ENCODE peak calls at places on chromosomes 6 and 20, in seven cellular contexts. I is astrocyte of the spinal cord, L is A549, Y is progenitor cell of endocrine pancreas, E is psoas muscle, S is left lung, R is GM23338. P is an unnamed sample.

GRCh38 chr6:21595265-21595950 is 1.9 kb downstream of the SOX4 start:
- DNase-seq in I (peak), L (peak), Y (no peak), E (peak), S (peak), R (no peak), P (no peak)

GRCh38 chr6:166877906-166878305 is 78.4 kb downstream of the RNASET2 start:
- DNase-seq in I (no peak), L (no peak), Y (no peak), E (no peak), S (no peak), R (no peak), P (no peak)

GRCh38 chr6:25971187-25971811 is 8.7 kb downstream of the TRIM38 start:
- DNase-seq in I (peak), L (peak), Y (no peak), E (no peak), S (no peak), R (no peak), P (no peak)

GRCh38 chr20:10171864-10172751 is 46.5 kb upstream of the SNAP25 start:
- DNase-seq in I (peak), L (peak), Y (peak), E (peak), S (peak), R (peak), P (peak)

GRCh38 chr6:153553627-153554026 is 422.5 kb upstream of the RGS17 start:
- DNase-seq in I (no peak), L (peak), Y (no peak), E (no peak), S (no peak), R (peak), P (no peak)

GRCh38 chr6:5898563-5898962 is 108.2 kb downstream of the NRN1 start:
- DNase-seq in I (no peak), L (no peak), Y (no peak), E (no peak), S (no peak), R (peak), P (no peak)

GRCh38 chr6:17011985-17012384 is 89.9 kb upstream of the STMND1 start:
- DNase-seq in I (no peak), L (no peak), Y (no peak), E (no peak), S (no peak), R (no peak), P (no peak)

GRCh38 chr6:54768542-54768941 is 78.0 kb upstream of the FAM83B start:
- DNase-seq in I (no peak), L (no peak), Y (no peak), E (no peak), S (no peak), R (no peak), P (no peak)

GRCh38 chr20:2303693-2304092 is 7.9 kb downstream of the TGM3 start:
- DNase-seq in I (no peak), L (peak), Y (no peak), E (no peak), S (no peak), R (no peak), P (no peak)

GRCh38 chr20:44566018-44566417 is 16.4 kb upstream of the PKIG start:
- DNase-seq in I (no peak), L (no peak), Y (no peak), E (no peak), S (no peak), R (no peak), P (no peak)

GRCh38 chr6:75207211-75207984 is 1.5 kb upstream of the COL12A1 start:
- DNase-seq in I (peak), L (no peak), Y (no peak), E (peak), S (peak), R (peak), P (no peak)

GRCh38 chr20:16123623-16124022 is 449.6 kb downstream of the KIF16B start:
- DNase-seq in I (no peak), L (no peak), Y (no peak), E (no peak), S (no peak), R (no peak), P (no peak)

GRCh38 chr6:31815025-31815838 is at the start of the genes HSPA1A and HSPA1L:
- DNase-seq in I (peak), L (peak), Y (peak), E (peak), S (peak), R (peak), P (peak)

GRCh38 chr6:75266716-75267291 is 17.8 kb downstream of the TMEM30A start:
- DNase-seq in I (peak), L (peak), Y (no peak), E (no peak), S (no peak), R (peak), P (no peak)

GRCh38 chr20:4966826-4967751 is 34.2 kb downstream of the SLC23A2 start:
- DNase-seq in I (no peak), L (peak), Y (no peak), E (no peak), S (no peak), R (no peak), P (no peak)

DNA sequence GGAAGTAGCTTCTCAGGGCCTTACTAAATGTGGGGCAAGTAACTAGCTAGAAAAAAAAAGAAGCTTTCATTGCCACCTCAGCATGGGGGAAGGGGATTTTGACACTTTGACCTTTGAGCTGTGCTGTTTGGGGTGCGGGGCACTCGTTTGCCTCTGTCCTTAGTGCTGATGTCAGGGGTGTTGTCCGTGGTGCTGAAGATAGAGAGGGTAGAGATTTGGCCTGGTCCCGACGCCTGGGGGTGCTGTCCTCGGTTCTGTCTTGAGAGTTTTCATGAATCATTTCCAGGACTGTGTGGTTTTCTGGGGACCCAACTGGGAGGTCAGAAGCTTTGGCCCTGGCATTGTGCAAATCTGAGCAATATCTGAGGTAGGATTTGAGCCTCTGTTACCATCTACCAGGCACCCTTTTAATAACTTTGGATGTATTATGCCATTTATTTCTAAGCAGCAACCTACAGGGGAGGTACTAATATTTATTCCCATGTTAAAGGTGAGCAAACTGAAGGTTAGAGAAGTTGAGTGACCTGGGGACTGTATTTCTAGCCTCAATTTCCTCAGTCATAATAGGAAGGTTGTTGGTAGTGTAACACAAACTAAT is 78.0 kb downstream of the DLGAP4 start:
- DNase-seq in I (peak), L (peak), Y (peak), E (no peak), S (no peak), R (peak), P (no peak)
- TF ChIP-seq CTCF in I (no peak), L (no peak), Y (peak), E (no peak), S (no peak), R (peak), P (no peak)

DNA sequence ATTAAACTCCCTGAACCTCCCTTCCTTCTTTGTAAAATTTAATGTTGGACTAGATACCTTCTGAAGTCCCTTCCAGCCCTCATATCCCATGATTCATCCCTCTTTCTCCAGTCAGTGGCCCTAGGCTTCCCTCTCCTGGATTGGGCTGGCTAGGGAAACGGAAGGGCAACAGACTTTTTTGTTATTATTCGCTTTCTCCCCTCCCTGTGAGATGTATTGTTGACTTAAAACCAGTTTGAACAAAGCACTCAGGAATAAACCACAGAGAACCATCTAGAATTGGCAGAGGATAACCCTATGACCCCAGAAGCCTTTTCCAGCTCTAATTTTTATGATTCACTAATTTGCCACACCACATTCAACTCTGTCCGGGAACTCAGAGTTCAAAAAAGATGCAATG is 239.7 kb upstream of the SUPT3H start:
- DNase-seq in I (peak), L (no peak), Y (no peak), E (no peak), S (no peak), R (no peak), P (no peak)
- TF ChIP-seq CTCF in I (peak), L (no peak), Y (no peak), E (no peak), S (no peak), R (peak), P (no peak)

DNA sequence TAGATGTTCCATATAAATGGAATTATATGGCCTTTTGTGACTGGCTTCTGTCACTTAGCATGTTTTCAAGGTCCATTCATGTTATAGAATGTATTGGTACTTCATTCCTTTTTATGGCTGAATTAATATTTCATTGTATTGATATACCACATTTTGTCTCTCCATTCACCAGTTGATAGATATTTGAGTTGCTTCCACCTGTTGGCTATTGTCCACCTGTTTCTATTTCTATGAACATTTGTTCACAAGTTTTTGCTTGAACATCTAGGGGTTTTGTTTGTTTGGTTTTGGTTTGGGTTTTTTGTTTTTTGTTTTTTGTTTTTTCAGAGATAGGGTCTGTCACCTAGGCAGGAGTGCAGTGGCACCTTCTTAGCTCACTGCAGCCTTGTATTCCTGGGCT is 23.2 kb downstream of the WFDC3 start:
- DNase-seq in I (no peak), L (no peak), Y (no peak), E (no peak), S (no peak), R (no peak), P (no peak)
- TF ChIP-seq CTCF in I (no peak), L (no peak), Y (no peak), E (no peak), S (no peak), R (no peak), P (no peak)

GRCh38 chr6:87397656-87398055 is 10.1 kb upstream of the CFAP206 start:
- DNase-seq in I (no peak), L (no peak), Y (no peak), E (no peak), S (no peak), R (no peak), P (no peak)

GRCh38 chr6:87393026-87393622 is 14.6 kb upstream of the CFAP206 start:
- DNase-seq in I (peak), L (peak), Y (no peak), E (no peak), S (no peak), R (peak), P (no peak)

GRCh38 chr6:87401832-87402231 is 5.9 kb upstream of the CFAP206 start:
- DNase-seq in I (no peak), L (no peak), Y (no peak), E (no peak), S (no peak), R (no peak), P (no peak)

GRCh38 chr6:87391334-87391733 is 16.4 kb upstream of the CFAP206 start:
- DNase-seq in I (peak), L (peak), Y (peak), E (no peak), S (no peak), R (peak), P (no peak)

GRCh38 chr6:87396595-87397392 is 11.0 kb upstream of the CFAP206 start:
- DNase-seq in I (no peak), L (no peak), Y (no peak), E (no peak), S (no peak), R (no peak), P (peak)
- TF ChIP-seq CTCF in I (no peak), L (no peak), Y (no peak), E (no peak), S (no peak), R (no peak), P (no peak)

GRCh38 chr6:125781307-125781868 is 9.4 kb upstream of the NCOA7 start:
- DNase-seq in I (peak), L (peak), Y (no peak), E (no peak), S (no peak), R (peak), P (peak)
- TF ChIP-seq CTCF in I (no peak), L (peak), Y (no peak), E (peak), S (no peak), R (no peak), P (no peak)

DNA sequence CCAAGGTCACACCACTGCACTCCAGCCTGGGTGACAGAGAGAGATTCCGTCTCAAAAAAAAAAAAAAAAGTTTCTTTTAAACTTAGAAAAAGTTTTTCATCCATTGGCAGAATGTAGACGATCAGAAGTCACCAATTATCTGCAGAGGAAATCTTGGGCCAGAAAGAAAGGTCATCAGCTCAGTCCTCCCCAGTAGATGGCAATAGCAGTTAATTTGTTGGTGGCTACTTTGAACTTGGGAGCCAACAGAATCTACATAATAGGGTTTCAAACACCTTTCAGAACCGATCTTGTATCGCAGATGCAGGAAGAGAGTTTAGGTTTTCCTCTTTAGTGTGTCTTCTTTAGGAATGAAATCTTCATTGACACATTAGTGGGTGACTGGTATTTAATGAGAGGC is 41.7 kb downstream of the LBP start:
- DNase-seq in I (no peak), L (no peak), Y (no peak), E (no peak), S (no peak), R (peak), P (no peak)
- TF ChIP-seq CTCF in I (no peak), L (peak), Y (no peak), E (no peak), S (no peak), R (peak), P (no peak)

GRCh38 chr20:46699651-46700359 is 9.6 kb upstream of the SLC2A10 start:
- DNase-seq in I (no peak), L (peak), Y (no peak), E (no peak), S (no peak), R (peak), P (no peak)
- TF ChIP-seq CTCF in I (peak), L (peak), Y (peak), E (no peak), S (no peak), R (peak), P (peak)

DNA sequence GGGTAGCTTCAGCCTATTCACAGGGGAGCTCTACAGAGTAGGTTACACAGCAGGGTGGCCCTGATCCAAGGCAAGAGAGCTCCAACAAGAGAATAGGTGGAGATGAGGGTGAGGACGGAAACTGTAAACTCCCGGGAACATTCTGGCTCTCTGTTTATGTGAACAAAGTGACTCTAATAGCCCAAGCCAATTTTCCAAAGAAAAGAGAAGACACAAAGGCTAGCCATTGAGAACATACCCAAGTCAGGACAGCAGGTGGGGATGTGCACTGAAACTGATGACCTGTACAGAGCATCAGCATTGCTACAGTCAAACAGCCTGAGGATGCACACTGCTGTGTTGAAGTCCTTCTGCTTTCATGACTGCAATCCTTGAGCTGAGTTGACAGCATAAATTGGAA is 136.0 kb upstream of the TOP1 start:
- DNase-seq in I (no peak), L (no peak), Y (no peak), E (no peak), S (no peak), R (peak), P (no peak)
- TF ChIP-seq CTCF in I (no peak), L (no peak), Y (no peak), E (no peak), S (no peak), R (peak), P (no peak)

DNA sequence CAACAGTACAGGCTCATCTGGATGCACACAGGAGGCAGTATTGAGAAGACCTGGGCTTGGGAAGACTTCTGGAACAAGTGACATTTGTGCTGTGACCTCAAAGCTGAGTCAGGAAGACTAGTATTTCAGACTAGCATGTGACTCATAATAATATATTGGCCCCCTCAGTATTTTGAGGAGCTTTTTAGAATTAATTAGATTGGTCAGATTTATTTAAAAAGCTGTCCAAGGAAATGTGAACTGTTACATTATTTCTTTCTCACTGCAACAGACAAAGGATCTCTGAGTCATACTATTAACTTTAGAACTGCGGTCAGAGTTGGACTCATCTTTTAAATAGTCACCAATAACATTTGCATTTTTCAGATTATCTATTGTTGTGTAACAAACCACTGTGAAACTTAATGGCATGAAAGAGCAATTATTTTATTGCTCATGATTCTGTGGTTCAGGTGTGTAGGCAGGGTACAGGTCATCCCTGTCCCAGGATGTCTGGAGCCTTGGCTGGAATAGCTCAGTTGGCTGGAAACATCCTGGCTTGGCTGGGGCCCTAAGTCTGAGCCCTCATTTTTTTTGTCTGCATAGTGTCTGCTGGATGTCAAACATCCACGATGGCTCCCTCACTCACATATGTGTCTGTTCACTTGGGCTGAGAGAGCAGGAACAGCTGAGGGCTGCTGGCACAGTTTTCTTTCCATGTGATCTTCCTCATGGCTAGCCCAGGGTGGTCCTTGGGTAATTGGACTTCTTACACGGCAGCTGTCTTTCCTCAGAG is 46.8 kb downstream of the MAP3K4 start:
- DNase-seq in I (peak), L (peak), Y (no peak), E (no peak), S (no peak), R (no peak), P (no peak)
- TF ChIP-seq CTCF in I (peak), L (no peak), Y (no peak), E (no peak), S (no peak), R (no peak), P (no peak)

P was measured in CD14-positive monocyte.